ENCODE peak calls at places on chromosomes 5 and 9, in five cellular contexts. C, D, F, Y and U are unnamed samples.

GRCh38 chr5:93575466-93575865 is 5.6 kb downstream of the NR2F1-AS1 start:
- DNase-seq in Y (no peak), F (no peak), D (no peak), C (no peak), U (no peak)

GRCh38 chr5:2223303-2223702 is 340.6 kb upstream of the IRX4 start:
- DNase-seq in D (no peak), Y (no peak), F (no peak), C (no peak), U (no peak)

GRCh38 chr9:98357921-98358535 is 102.6 kb upstream of the TBC1D2 start:
- DNase-seq in Y (no peak), D (no peak), F (no peak), C (peak), U (no peak)

GRCh38 chr5:133366966-133367365 is 245.4 kb downstream of the FSTL4 start:
- DNase-seq in D (no peak), C (no peak), Y (no peak), F (no peak), U (no peak)

GRCh38 chr5:15943487-15943886 is 236.1 kb downstream of the MARCHF11 start:
- DNase-seq in D (no peak), F (no peak), C (no peak), Y (no peak), U (no peak)

GRCh38 chr5:105740242-105740641 is 1930.5 kb downstream of the EFNA5 start:
- DNase-seq in F (no peak), Y (no peak), C (no peak), D (no peak), U (no peak)

GRCh38 chr5:177412603-177413233 is 3.4 kb upstream of the F12 start:
- DNase-seq in Y (no peak), F (no peak), D (no peak), C (no peak), U (no peak)

GRCh38 chr5:35830587-35830986 is 26.1 kb upstream of the IL7R start:
- DNase-seq in Y (no peak), F (no peak), D (no peak), C (no peak), U (no peak)

GRCh38 chr5:138339086-138339456 is 1.0 kb downstream of the FAM53C start:
- DNase-seq in Y (no peak), F (no peak), C (no peak), D (no peak), U (no peak)

GRCh38 chr5:149605998-149606721 is 24.9 kb downstream of the ARHGEF37 start:
- DNase-seq in C (peak), Y (peak), D (no peak), F (no peak), U (no peak)

GRCh38 chr5:140877262-140877581 is 2.1 kb downstream of the PCDHA12 start:
- DNase-seq in C (no peak), F (no peak), D (no peak), Y (no peak), U (no peak)

GRCh38 chr9:89842267-89842768 is 237.5 kb downstream of the GADD45G start:
- DNase-seq in Y (peak), C (no peak), D (no peak), F (no peak), U (no peak)

GRCh38 chr5:10984021-10984420 is 223.0 kb upstream of the DAP start:
- DNase-seq in C (no peak), Y (no peak), D (no peak), F (no peak), U (no peak)

GRCh38 chr9:34994429-34995287 is 5.1 kb downstream of the DNAJB5 start:
- DNase-seq in C (peak), D (no peak), F (no peak), Y (no peak), U (no peak)

GRCh38 chr5:10607666-10608442 is 44.0 kb downstream of the ANKRD33B start:
- DNase-seq in C (peak), F (peak), Y (no peak), D (no peak), U (no peak)

GRCh38 chr5:132905938-132906337 is 32.5 kb downstream of the LEAP2 start:
- DNase-seq in D (no peak), Y (no peak), C (peak), F (no peak), U (no peak)

GRCh38 chr5:76074487-76074886 is 8.7 kb upstream of the SV2C start:
- DNase-seq in F (no peak), D (no peak), Y (no peak), C (no peak), U (no peak)

GRCh38 chr9:16782490-16782889 is 88.0 kb downstream of the BNC2 start:
- DNase-seq in C (no peak), F (no peak), D (no peak), Y (no peak), U (no peak)

GRCh38 chr5:132662925-132663770 is 5.2 kb downstream of the IL13 start:
- DNase-seq in F (no peak), Y (no peak), D (peak), C (no peak), U (no peak)

GRCh38 chr5:62138607-62139006 is 167.4 kb upstream of the KIF2A start:
- DNase-seq in D (no peak), C (no peak), Y (no peak), F (no peak), U (no peak)

GRCh38 chr5:124643306-124643705 is 103.1 kb downstream of the ZNF608 start:
- DNase-seq in C (no peak), D (no peak), Y (no peak), F (no peak), U (no peak)

GRCh38 chr9:109311731-109312130 is 9.1 kb downstream of the EPB41L4B start:
- DNase-seq in C (no peak), F (no peak), D (no peak), Y (no peak), U (no peak)

GRCh38 chr5:125505062-125505461 is 758.6 kb upstream of the ZNF608 start:
- DNase-seq in D (no peak), F (no peak), C (no peak), Y (no peak), U (no peak)

GRCh38 chr5:1793301-1793740 is 6.3 kb downstream of the MRPL36 start:
- DNase-seq in Y (peak), F (no peak), D (no peak), C (no peak), U (peak)

GRCh38 chr5:171309526-171310333 is 682 bp downstream of the TLX3 start:
- DNase-seq in C (no peak), Y (no peak), D (no peak), F (no peak), U (no peak)

GRCh38 chr5:61519728-61520277 is 187.7 kb downstream of the ZSWIM6 start:
- DNase-seq in F (no peak), D (no peak), Y (no peak), C (no peak), U (no peak)

GRCh38 chr5:140225396-140225795 is 50.4 kb downstream of the CYSTM1 start:
- DNase-seq in F (no peak), D (no peak), C (no peak), Y (no peak), U (no peak)

GRCh38 chr5:169288066-169288753 is 12.7 kb downstream of the SLIT3 start:
- DNase-seq in C (peak), Y (no peak), D (no peak), F (no peak), U (no peak)

GRCh38 chr5:97009212-97009898 is 73.5 kb downstream of the LNPEP start:
- DNase-seq in F (no peak), Y (no peak), D (no peak), C (no peak), U (no peak)

GRCh38 chr9:87307810-87308209 is 189.9 kb upstream of the DAPK1 start:
- DNase-seq in Y (no peak), F (no peak), D (no peak), C (no peak), U (no peak)